ENCODE peak calls at places on chromosomes 1 and 21, in six cellular contexts. One of them, this sample, is unnamed.

GRCh38 chr1:91997607-91998195 is 32.1 kb upstream of the EPHX4 start:
- DNase-seq in heart left ventricle: no peak
- DNase-seq in foreskin fibroblast: peak; percentile 44
- DNase-seq in tibial nerve: no peak
- DNase-seq in colonic mucosa: peak; percentile 34
- DNase-seq in CD8-positive, alpha-beta T cell: peak; percentile 13
- DNase-seq in this sample: peak; percentile 65

GRCh38 chr21:38773108-38774061 is 32.3 kb upstream of the ETS2 start:
- DNase-seq in tibial nerve: peak; percentile 57
- DNase-seq in heart left ventricle: no peak
- DNase-seq in foreskin fibroblast: peak; percentile 94
- DNase-seq in CD8-positive, alpha-beta T cell: no peak
- DNase-seq in colonic mucosa: no peak
- DNase-seq in this sample: peak; percentile 95

GRCh38 chr1:235714205-235714897 is 64.8 kb upstream of the GNG4 start:
- DNase-seq in foreskin fibroblast: no peak
- DNase-seq in colonic mucosa: no peak
- DNase-seq in CD8-positive, alpha-beta T cell: no peak
- DNase-seq in tibial nerve: no peak
- DNase-seq in heart left ventricle: no peak
- DNase-seq in this sample: no peak

GRCh38 chr1:55073187-55073916 is 34.0 kb downstream of the PCSK9 start:
- DNase-seq in heart left ventricle: no peak
- DNase-seq in foreskin fibroblast: no peak
- DNase-seq in colonic mucosa: no peak
- DNase-seq in CD8-positive, alpha-beta T cell: no peak
- DNase-seq in tibial nerve: no peak
- DNase-seq in this sample: no peak

GRCh38 chr1:172449585-172450523 is 6.0 kb upstream of the PIGC start:
- DNase-seq in tibial nerve: peak; percentile 39
- DNase-seq in colonic mucosa: peak; percentile 56
- DNase-seq in CD8-positive, alpha-beta T cell: no peak
- DNase-seq in foreskin fibroblast: peak; percentile 53
- DNase-seq in heart left ventricle: peak; percentile 72
- DNase-seq in this sample: peak; percentile 50

GRCh38 chr1:165600793-165601192 is 30.2 kb upstream of the MGST3 start:
- DNase-seq in CD8-positive, alpha-beta T cell: no peak
- DNase-seq in heart left ventricle: no peak
- DNase-seq in colonic mucosa: no peak
- DNase-seq in foreskin fibroblast: no peak
- DNase-seq in tibial nerve: no peak
- DNase-seq in this sample: no peak

GRCh38 chr1:176643536-176643935 is 180.6 kb downstream of the PAPPA2 start:
- DNase-seq in foreskin fibroblast: no peak
- DNase-seq in colonic mucosa: no peak
- DNase-seq in heart left ventricle: no peak
- DNase-seq in CD8-positive, alpha-beta T cell: no peak
- DNase-seq in tibial nerve: no peak
- DNase-seq in this sample: peak; percentile 74

GRCh38 chr1:108017698-108018097 is 52.7 kb upstream of the VAV3 start:
- DNase-seq in CD8-positive, alpha-beta T cell: no peak
- DNase-seq in heart left ventricle: no peak
- DNase-seq in colonic mucosa: no peak
- DNase-seq in foreskin fibroblast: no peak
- DNase-seq in tibial nerve: no peak
- DNase-seq in this sample: no peak

GRCh38 chr1:202107321-202107761 is 15.4 kb upstream of the GPR37L1 start:
- DNase-seq in foreskin fibroblast: no peak
- DNase-seq in colonic mucosa: peak; percentile 89
- DNase-seq in heart left ventricle: peak; percentile 82
- DNase-seq in tibial nerve: no peak
- DNase-seq in CD8-positive, alpha-beta T cell: no peak
- DNase-seq in this sample: no peak

GRCh38 chr1:236850580-236850979 is 55.5 kb downstream of the MTR start:
- DNase-seq in tibial nerve: no peak
- DNase-seq in CD8-positive, alpha-beta T cell: no peak
- DNase-seq in foreskin fibroblast: no peak
- DNase-seq in heart left ventricle: no peak
- DNase-seq in colonic mucosa: no peak
- DNase-seq in this sample: no peak

GRCh38 chr1:242523968-242524570 is 428 bp downstream of the PLD5 start:
- DNase-seq in heart left ventricle: peak; percentile 61
- DNase-seq in CD8-positive, alpha-beta T cell: no peak
- DNase-seq in colonic mucosa: no peak
- DNase-seq in foreskin fibroblast: no peak
- DNase-seq in tibial nerve: no peak
- DNase-seq in this sample: peak; percentile 23

GRCh38 chr21:41659791-41660560 is 106.9 kb downstream of the RIPK4 start:
- DNase-seq in colonic mucosa: no peak
- DNase-seq in CD8-positive, alpha-beta T cell: no peak
- DNase-seq in foreskin fibroblast: no peak
- DNase-seq in tibial nerve: peak; percentile 19
- DNase-seq in heart left ventricle: no peak
- DNase-seq in this sample: peak; percentile 13

GRCh38 chr1:94039514-94039870 is 81.5 kb downstream of the ABCA4 start:
- DNase-seq in heart left ventricle: peak; percentile 86
- DNase-seq in CD8-positive, alpha-beta T cell: peak; percentile 32
- DNase-seq in colonic mucosa: peak; percentile 74
- DNase-seq in foreskin fibroblast: no peak
- DNase-seq in tibial nerve: peak; percentile 80
- DNase-seq in this sample: peak; percentile 74

GRCh38 chr1:109392788-109393580 is 4.7 kb downstream of the SORT1 start:
- DNase-seq in CD8-positive, alpha-beta T cell: no peak
- DNase-seq in heart left ventricle: peak; percentile 79
- DNase-seq in colonic mucosa: peak; percentile 68
- DNase-seq in tibial nerve: peak; percentile 49
- DNase-seq in foreskin fibroblast: peak; percentile 57
- DNase-seq in this sample: peak; percentile 71

GRCh38 chr1:84603941-84604830 is 29.9 kb upstream of the CTBS start:
- DNase-seq in CD8-positive, alpha-beta T cell: no peak
- DNase-seq in heart left ventricle: no peak
- DNase-seq in tibial nerve: no peak
- DNase-seq in foreskin fibroblast: peak; percentile 93
- DNase-seq in colonic mucosa: no peak
- DNase-seq in this sample: peak; percentile 83

GRCh38 chr1:202276920-202277319 is 64.8 kb downstream of the UBE2T start:
- DNase-seq in foreskin fibroblast: no peak
- DNase-seq in heart left ventricle: no peak
- DNase-seq in tibial nerve: no peak
- DNase-seq in CD8-positive, alpha-beta T cell: no peak
- DNase-seq in colonic mucosa: no peak
- DNase-seq in this sample: no peak

GRCh38 chr1:111161843-111162242 is 21.8 kb downstream of the CEPT1 start:
- DNase-seq in heart left ventricle: no peak
- DNase-seq in colonic mucosa: no peak
- DNase-seq in CD8-positive, alpha-beta T cell: no peak
- DNase-seq in foreskin fibroblast: no peak
- DNase-seq in tibial nerve: no peak
- DNase-seq in this sample: no peak

GRCh38 chr1:30371179-30371788 is 352.1 kb downstream of the MATN1 start:
- DNase-seq in CD8-positive, alpha-beta T cell: no peak
- DNase-seq in colonic mucosa: no peak
- DNase-seq in heart left ventricle: no peak
- DNase-seq in tibial nerve: no peak
- DNase-seq in foreskin fibroblast: no peak
- DNase-seq in this sample: no peak

GRCh38 chr1:14443164-14443787 is 155.2 kb upstream of the KAZN start:
- DNase-seq in heart left ventricle: no peak
- DNase-seq in foreskin fibroblast: peak; percentile 7
- DNase-seq in CD8-positive, alpha-beta T cell: no peak
- DNase-seq in colonic mucosa: no peak
- DNase-seq in tibial nerve: no peak
- DNase-seq in this sample: peak; percentile 34

GRCh38 chr1:155070721-155071556 is 7.4 kb downstream of the EFNA4 start:
- DNase-seq in tibial nerve: peak; percentile 45
- DNase-seq in foreskin fibroblast: peak; percentile 64
- DNase-seq in CD8-positive, alpha-beta T cell: peak; percentile 57
- DNase-seq in heart left ventricle: peak; percentile 89
- DNase-seq in colonic mucosa: peak; percentile 84
- DNase-seq in this sample: peak; percentile 72

GRCh38 chr1:145871994-145872411 is 13.1 kb upstream of the PIAS3 start:
- DNase-seq in colonic mucosa: no peak
- DNase-seq in CD8-positive, alpha-beta T cell: peak; percentile 25
- DNase-seq in foreskin fibroblast: peak; percentile 41
- DNase-seq in tibial nerve: peak; percentile 25
- DNase-seq in heart left ventricle: peak; percentile 77
- DNase-seq in this sample: peak; percentile 66

GRCh38 chr1:246005067-246005466 is 502.0 kb downstream of the SMYD3 start:
- DNase-seq in colonic mucosa: no peak
- DNase-seq in CD8-positive, alpha-beta T cell: no peak
- DNase-seq in heart left ventricle: no peak
- DNase-seq in foreskin fibroblast: peak; percentile 90
- DNase-seq in tibial nerve: no peak
- DNase-seq in this sample: peak; percentile 93

GRCh38 chr1:14804626-14805025 is 206.1 kb downstream of the KAZN start:
- DNase-seq in CD8-positive, alpha-beta T cell: no peak
- DNase-seq in tibial nerve: no peak
- DNase-seq in colonic mucosa: no peak
- DNase-seq in foreskin fibroblast: no peak
- DNase-seq in heart left ventricle: no peak
- DNase-seq in this sample: no peak

GRCh38 chr1:30197959-30198760 is 525.2 kb downstream of the MATN1 start:
- DNase-seq in tibial nerve: no peak
- DNase-seq in heart left ventricle: no peak
- DNase-seq in foreskin fibroblast: no peak
- DNase-seq in colonic mucosa: no peak
- DNase-seq in CD8-positive, alpha-beta T cell: no peak
- DNase-seq in this sample: no peak

GRCh38 chr21:42465008-42465878 is 30.8 kb downstream of the RSPH1 start:
- DNase-seq in colonic mucosa: peak; percentile 64
- DNase-seq in CD8-positive, alpha-beta T cell: no peak
- DNase-seq in tibial nerve: no peak
- DNase-seq in foreskin fibroblast: no peak
- DNase-seq in heart left ventricle: no peak
- DNase-seq in this sample: peak; percentile 56

GRCh38 chr1:9473032-9473792 is 66.1 kb upstream of the SLC25A33 start:
- DNase-seq in foreskin fibroblast: peak; percentile 91
- DNase-seq in tibial nerve: peak; percentile 71
- DNase-seq in colonic mucosa: peak; percentile 76
- DNase-seq in CD8-positive, alpha-beta T cell: no peak
- DNase-seq in heart left ventricle: peak; percentile 70
- DNase-seq in this sample: peak; percentile 90

GRCh38 chr21:42062543-42063022 is 8.5 kb upstream of the UMODL1 start:
- DNase-seq in CD8-positive, alpha-beta T cell: peak; percentile 88
- DNase-seq in heart left ventricle: peak; percentile 77
- DNase-seq in tibial nerve: no peak
- DNase-seq in colonic mucosa: peak; percentile 54
- DNase-seq in foreskin fibroblast: no peak
- DNase-seq in this sample: no peak

GRCh38 chr1:11434506-11434905 is 44.4 kb upstream of the DISP3 start:
- DNase-seq in foreskin fibroblast: no peak
- DNase-seq in CD8-positive, alpha-beta T cell: no peak
- DNase-seq in tibial nerve: no peak
- DNase-seq in heart left ventricle: no peak
- DNase-seq in colonic mucosa: no peak
- DNase-seq in this sample: no peak

GRCh38 chr1:1597275-1597930 is 2.5 kb downstream of the FNDC10 start:
- DNase-seq in CD8-positive, alpha-beta T cell: no peak
- DNase-seq in tibial nerve: no peak
- DNase-seq in heart left ventricle: no peak
- DNase-seq in foreskin fibroblast: no peak
- DNase-seq in colonic mucosa: no peak
- DNase-seq in this sample: no peak
- TF ChIP-seq CTCF in CD8-positive, alpha-beta T cell: no peak
- TF ChIP-seq CTCF in tibial nerve: no peak
- TF ChIP-seq CTCF in heart left ventricle: peak; percentile 15
- TF ChIP-seq CTCF in foreskin fibroblast: peak; percentile 23
- TF ChIP-seq CTCF in colonic mucosa: peak; percentile 27
- TF ChIP-seq CTCF in this sample: peak; percentile 46

GRCh38 chr1:153613406-153613805 is 469 bp upstream of the S100A16 start:
- DNase-seq in foreskin fibroblast: no peak
- DNase-seq in tibial nerve: no peak
- DNase-seq in CD8-positive, alpha-beta T cell: no peak
- DNase-seq in colonic mucosa: no peak
- DNase-seq in heart left ventricle: no peak
- DNase-seq in this sample: no peak
- H3K4me3 ChIP-seq in foreskin fibroblast: peak overlapping the region; percentile 82
- H3K4me3 ChIP-seq in tibial nerve: peak overlapping the region; percentile 54
- H3K4me3 ChIP-seq in CD8-positive, alpha-beta T cell: no peak overlapping the region
- H3K4me3 ChIP-seq in colonic mucosa: no peak overlapping the region
- H3K4me3 ChIP-seq in heart left ventricle: peak overlapping the region; percentile 54
- H3K4me3 ChIP-seq in this sample: peak overlapping the region; percentile 86

GRCh38 chr1:21244986-21245687 is 45.1 kb downstream of the ECE1 start:
- DNase-seq in colonic mucosa: no peak
- DNase-seq in tibial nerve: no peak
- DNase-seq in heart left ventricle: peak; percentile 51
- DNase-seq in foreskin fibroblast: no peak
- DNase-seq in CD8-positive, alpha-beta T cell: no peak
- DNase-seq in this sample: no peak
- TF ChIP-seq CTCF in colonic mucosa: no peak
- TF ChIP-seq CTCF in tibial nerve: no peak
- TF ChIP-seq CTCF in heart left ventricle: no peak
- TF ChIP-seq CTCF in foreskin fibroblast: peak; percentile 54
- TF ChIP-seq CTCF in CD8-positive, alpha-beta T cell: no peak
- TF ChIP-seq CTCF in this sample: peak; percentile 52

DNA sequence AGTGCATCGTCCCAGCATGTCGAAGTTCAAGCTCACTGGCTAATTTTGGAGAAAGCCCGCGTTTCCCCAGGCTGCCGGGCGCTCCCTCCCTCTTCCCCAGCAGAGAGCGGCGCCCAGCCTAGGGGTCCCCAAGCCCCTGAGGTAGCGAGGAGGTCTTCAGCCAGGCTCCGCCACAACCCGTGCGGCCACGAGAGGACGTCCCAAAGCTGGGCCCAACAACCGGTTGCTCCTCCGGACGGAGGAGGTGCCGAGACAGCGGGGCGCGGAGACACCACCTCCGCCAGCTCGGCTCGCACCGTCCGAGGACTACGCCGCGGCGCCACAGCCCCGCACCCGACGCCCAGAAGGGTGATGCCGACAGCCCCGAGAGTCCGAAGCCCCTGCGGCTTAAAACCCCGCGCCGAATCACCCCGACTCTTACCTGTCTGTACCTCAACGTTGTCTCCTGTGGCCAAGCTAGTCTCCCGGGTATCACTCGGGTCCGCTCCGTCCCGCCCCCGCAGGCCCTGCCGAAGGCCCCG is at the start of gene DENND2C:
- DNase-seq in colonic mucosa: no peak
- DNase-seq in heart left ventricle: no peak
- DNase-seq in foreskin fibroblast: no peak
- DNase-seq in CD8-positive, alpha-beta T cell: peak; percentile 83
- DNase-seq in tibial nerve: peak; percentile 7
- DNase-seq in this sample: no peak
- H3K4me3 ChIP-seq in colonic mucosa: peak within 1 kb of the TSS; percentile 86
- H3K4me3 ChIP-seq in heart left ventricle: peak within 1 kb of the TSS; percentile 68
- H3K4me3 ChIP-seq in foreskin fibroblast: peak within 1 kb of the TSS; percentile 82
- H3K4me3 ChIP-seq in CD8-positive, alpha-beta T cell: peak within 1 kb of the TSS; percentile 77
- H3K4me3 ChIP-seq in tibial nerve: peak within 1 kb of the TSS; percentile 80
- H3K4me3 ChIP-seq in this sample: peak within 1 kb of the TSS; percentile 59

GRCh38 chr1:223129229-223129851 is 13.7 kb downstream of the TLR5 start:
- DNase-seq in colonic mucosa: peak; percentile 75
- DNase-seq in tibial nerve: peak; percentile 70
- DNase-seq in foreskin fibroblast: peak; percentile 26
- DNase-seq in heart left ventricle: peak; percentile 91
- DNase-seq in CD8-positive, alpha-beta T cell: peak; percentile 50
- DNase-seq in this sample: peak; percentile 40
- TF ChIP-seq CTCF in colonic mucosa: peak; percentile 82
- TF ChIP-seq CTCF in tibial nerve: peak; percentile 92
- TF ChIP-seq CTCF in foreskin fibroblast: peak; percentile 92
- TF ChIP-seq CTCF in heart left ventricle: peak; percentile 88
- TF ChIP-seq CTCF in CD8-positive, alpha-beta T cell: peak; percentile 83
- TF ChIP-seq CTCF in this sample: peak; percentile 90

This sample was measured in astrocyte of the spinal cord.